ENCODE peak calls at places on chromosome 19, in five cellular contexts. C is pancreas, M is cardiac muscle cell, S is endothelial cell of umbilical vein, A is Peyer's patch. U is an unnamed sample.
A peak's percentile ranks its signal among the peaks of the same experiment; 100 is the strongest.

GRCh38 chr19:5880604-5881078 is 10.3 kb upstream of the FUT5 start:
- DNase-seq in C (no peak), M (peak; percentile 91), S (no peak), A (peak; percentile 64), U (no peak)

GRCh38 chr19:55809381-55810058 is 22.3 kb downstream of the NLRP11 start:
- DNase-seq in C (peak; percentile 90), M (peak; percentile 48), S (peak; percentile 43), A (peak; percentile 83), U (peak; percentile 38)

GRCh38 chr19:54451331-54451871 is 2.4 kb downstream of the LENG8 start:
- DNase-seq in C (peak; percentile 78), M (no peak), S (no peak), A (no peak), U (no peak)

GRCh38 chr19:56156768-56157167 is 15.7 kb downstream of the ZNF444 start:
- DNase-seq in C (peak; percentile 79), M (no peak), S (no peak), A (no peak), U (no peak)

GRCh38 chr19:46610851-46611770 is 10.0 kb downstream of the CALM3 start:
- DNase-seq in C (peak; percentile 33), M (peak; percentile 51), S (no peak), A (peak; percentile 51), U (no peak)

GRCh38 chr19:17680235-17680722 is 7.9 kb downstream of the UNC13A start:
- DNase-seq in C (peak; percentile 75), M (peak; percentile 58), S (peak; percentile 74), A (peak; percentile 70), U (peak; percentile 42)

GRCh38 chr19:18520848-18521691 is 800 bp downstream of the ELL start:
- DNase-seq in C (peak; percentile 86), M (peak; percentile 25), S (peak; percentile 22), A (peak; percentile 82), U (peak; percentile 53)

GRCh38 chr19:14114854-14115253 is 2.7 kb downstream of the PRKACA start:
- DNase-seq in C (peak; percentile 80), M (peak; percentile 39), S (no peak), A (peak; percentile 78), U (peak; percentile 54)

GRCh38 chr19:32599736-32600157 is 18.8 kb downstream of the PDCD5 start:
- DNase-seq in C (no peak), M (peak; percentile 80), S (peak; percentile 57), A (peak; percentile 58), U (no peak)

GRCh38 chr19:1361601-1362384 is 21.9 kb upstream of the NDUFS7 start:
- DNase-seq in C (no peak), M (peak; percentile 82), S (peak; percentile 24), A (no peak), U (no peak)

GRCh38 chr19:54526972-54527371 is 24.3 kb downstream of the LAIR2 start:
- DNase-seq in C (no peak), M (no peak), S (no peak), A (no peak), U (no peak)

GRCh38 chr19:47768604-47769003 is 9.9 kb upstream of the SELENOW start:
- DNase-seq in C (no peak), M (no peak), S (no peak), A (no peak), U (no peak)
- TF ChIP-seq CTCF in C (no peak), M (no peak), S (no peak), A (no peak), U (no peak)

DNA sequence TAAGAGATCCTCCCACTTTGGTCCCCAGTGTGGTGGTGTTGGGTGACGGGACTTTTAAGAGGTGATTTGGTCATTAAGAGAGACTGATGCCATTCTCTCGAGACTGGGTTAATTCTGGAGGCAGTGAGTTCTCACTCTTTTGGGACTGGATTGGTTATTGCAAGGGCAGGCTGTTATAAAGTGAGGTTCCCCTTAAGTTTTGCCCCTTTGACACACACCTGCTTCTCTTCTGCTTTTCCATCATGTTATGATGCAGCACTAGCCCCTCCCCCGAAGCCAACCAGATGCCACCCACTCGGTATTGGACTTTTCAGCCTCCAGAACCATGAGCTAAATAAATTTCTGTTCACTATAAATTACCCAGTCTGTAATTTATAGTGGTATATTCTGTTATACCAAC is 16.3 kb upstream of the GRAMD1A start:
- DNase-seq in C (peak; percentile 6), M (no peak), S (no peak), A (no peak), U (no peak)
- H3K4me3 ChIP-seq in C (no peak overlapping the region), M (no peak overlapping the region), S (no peak overlapping the region), A (no peak overlapping the region), U (no peak overlapping the region)

GRCh38 chr19:41330476-41330875 is 20.5 kb downstream of the CCDC97 start:
- DNase-seq in C (no peak), M (no peak), S (no peak), A (no peak), U (no peak)
- H3K4me1 ChIP-seq in C (no peaks in the 10 kb centered on the region), M (peaks cover 12% of the 10 kb centered on the region), S (peaks cover 42% of the 10 kb centered on the region), A (peaks cover 38% of the 10 kb centered on the region), U (no peaks in the 10 kb centered on the region)

GRCh38 chr19:4662020-4662695 is 8.0 kb downstream of the MYDGF start:
- DNase-seq in C (no peak), M (no peak), S (no peak), A (no peak), U (no peak)

GRCh38 chr19:4660993-4661392 is 9.1 kb downstream of the MYDGF start:
- DNase-seq in C (no peak), M (no peak), S (no peak), A (no peak), U (no peak)

GRCh38 chr19:4657835-4658234 is 12.3 kb downstream of the MYDGF start:
- DNase-seq in C (no peak), M (no peak), S (no peak), A (no peak), U (no peak)

GRCh38 chr19:4662812-4663211 is 7.3 kb downstream of the MYDGF start:
- DNase-seq in C (no peak), M (no peak), S (no peak), A (no peak), U (no peak)

GRCh38 chr19:4660181-4660791 is 9.9 kb downstream of the MYDGF start:
- DNase-seq in C (no peak), M (no peak), S (peak; percentile 29), A (no peak), U (no peak)
- TF ChIP-seq CTCF in C (no peak), M (peak; percentile 18), S (peak; percentile 11), A (no peak), U (no peak)

DNA sequence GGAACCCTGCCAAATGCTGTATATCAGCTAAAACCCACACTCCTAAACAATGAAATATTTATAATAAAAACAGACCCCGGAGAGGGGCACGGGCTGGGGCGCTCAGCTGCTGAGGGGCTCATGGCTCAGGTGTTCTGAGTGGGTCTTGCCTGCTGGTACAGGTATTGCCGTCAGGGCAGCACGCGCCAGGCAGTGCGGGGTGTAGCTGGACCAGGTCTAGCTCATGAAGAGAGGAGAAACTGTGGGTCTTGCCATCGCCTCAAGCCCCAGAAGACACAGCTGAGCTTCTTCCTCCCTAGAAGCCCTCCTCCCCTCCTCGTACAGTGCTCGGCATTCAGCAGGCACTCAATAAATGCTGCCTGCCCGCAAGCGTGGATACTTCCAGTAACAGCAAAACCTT is 163.5 kb upstream of the ZNF536 start:
- DNase-seq in C (no peak), M (no peak), S (no peak), A (no peak), U (no peak)
- H3K4me3 ChIP-seq in C (no peak overlapping the region), M (no peak overlapping the region), S (no peak overlapping the region), A (no peak overlapping the region), U (no peak overlapping the region)

DNA sequence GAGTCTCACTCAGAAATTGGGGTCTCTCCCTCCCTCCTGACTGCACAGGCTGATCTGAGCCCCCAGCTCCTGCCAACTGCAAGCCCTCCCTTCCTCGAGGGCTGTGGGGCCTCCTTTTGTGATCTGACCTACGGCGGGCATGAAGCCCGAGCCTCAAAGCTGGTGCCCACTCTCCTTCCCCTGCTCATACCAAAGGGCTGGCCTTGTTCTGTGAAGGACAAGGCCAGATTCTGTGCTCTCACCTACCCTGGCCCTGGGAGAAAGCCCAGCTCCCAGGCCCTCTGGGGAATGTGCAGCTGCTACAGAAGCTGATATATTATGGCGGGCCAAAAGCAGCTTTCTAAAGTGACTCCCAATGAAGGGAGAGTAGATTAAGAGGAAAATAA is 9.0 kb upstream of the ECH1 start:
- DNase-seq in C (peak; percentile 58), M (no peak), S (no peak), A (no peak), U (no peak)
- H3K4me1 ChIP-seq in C (peaks cover 34% of the 10 kb centered on the region), M (no peaks in the 10 kb centered on the region), S (no peaks in the 10 kb centered on the region), A (peaks cover 13% of the 10 kb centered on the region), U (no peaks in the 10 kb centered on the region)

GRCh38 chr19:48381178-48381950 is 10.0 kb downstream of the KDELR1 start:
- DNase-seq in C (no peak), M (no peak), S (no peak), A (no peak), U (no peak)
- TF ChIP-seq CTCF in C (no peak), M (no peak), S (no peak), A (no peak), U (no peak)

DNA sequence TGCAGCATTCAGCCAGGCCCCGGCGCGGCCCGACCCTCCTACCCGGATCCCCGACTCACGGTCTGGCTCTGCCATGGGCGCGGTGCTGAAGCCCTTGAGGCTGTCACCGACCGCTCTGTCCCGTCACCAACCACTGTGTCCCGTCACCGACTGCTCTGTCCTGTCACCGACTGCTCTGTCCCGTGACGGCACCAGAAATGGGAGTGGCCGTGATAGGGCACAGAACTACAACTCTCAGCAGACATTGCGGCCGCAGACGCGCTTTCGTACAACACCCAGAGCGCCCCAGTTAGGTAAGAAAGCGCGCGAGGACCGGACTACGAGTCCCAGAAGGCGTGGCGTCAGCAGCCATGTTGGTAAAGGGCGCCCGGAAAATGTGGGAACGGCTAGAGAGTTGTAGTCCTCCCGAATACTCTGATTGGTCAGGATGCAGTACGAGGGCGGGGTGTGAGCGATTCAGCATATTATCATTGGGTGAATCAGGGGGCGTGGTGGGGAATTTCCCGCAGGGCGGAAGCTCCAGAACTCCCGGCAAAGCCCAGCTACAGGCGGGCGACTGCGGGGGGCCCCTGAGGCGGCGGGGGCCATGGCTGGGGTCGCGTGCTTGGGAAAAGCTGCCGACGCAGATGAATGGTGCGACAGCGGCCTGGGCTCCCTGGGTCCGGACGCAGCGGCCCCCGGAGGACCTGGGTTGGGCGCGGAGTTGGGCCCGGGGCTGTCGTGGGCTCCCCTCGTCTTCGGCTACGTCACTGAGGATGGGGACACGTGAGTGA is at the start of the genes NFKBIB and SIRT2:
- DNase-seq in C (peak; percentile 99), M (peak; percentile 100), S (peak; percentile 100), A (peak; percentile 100), U (peak; percentile 100)
- H3K4me3 ChIP-seq in C (peak within 1 kb of the TSS; percentile 96), M (peak within 1 kb of the TSS; percentile 62), S (peak within 1 kb of the TSS; percentile 83), A (peak within 1 kb of the TSS; percentile 84), U (peak within 1 kb of the TSS; percentile 93)

GRCh38 chr19:8460516-8461298 is 15.9 kb downstream of the HNRNPM start:
- DNase-seq in C (no peak), M (no peak), S (no peak), A (peak; percentile 28), U (no peak)
- H3K4me1 ChIP-seq in C (peaks cover 20% of the 10 kb centered on the region), M (peaks cover 42% of the 10 kb centered on the region), S (peaks cover 32% of the 10 kb centered on the region), A (peaks cover 15% of the 10 kb centered on the region), U (peaks cover 53% of the 10 kb centered on the region)

U was measured in lung.